ENCODE peak calls at places on chromosomes 7 and 10, in six cellular contexts. L, Y, S, I, O and M are unnamed samples.

GRCh38 chr7:116426428-116427156 is 72.9 kb upstream of the CAV2 start:
- DNase-seq in L (no peak), Y (no peak), S (no peak), I (no peak), O (no peak), M (no peak)

GRCh38 chr10:77195101-77195500 is 442.5 kb downstream of the KCNMA1 start:
- DNase-seq in L (no peak), Y (no peak), S (no peak), I (no peak), O (no peak), M (no peak)

GRCh38 chr10:93541402-93542357 is 24.8 kb upstream of the FFAR4 start:
- DNase-seq in L (peak), Y (peak), S (no peak), I (peak), O (no peak), M (peak)

GRCh38 chr7:17941171-17941490 is 837 bp upstream of the SNX13 start:
- DNase-seq in L (peak), Y (no peak), S (no peak), I (no peak), O (no peak), M (peak)

GRCh38 chr7:131893627-131894345 is 337.4 kb upstream of the PODXL start:
- DNase-seq in L (no peak), Y (no peak), S (no peak), I (no peak), O (no peak), M (no peak)

GRCh38 chr10:88091490-88092061 is 228.2 kb downstream of the PTEN start:
- DNase-seq in L (no peak), Y (no peak), S (peak), I (no peak), O (no peak), M (no peak)

GRCh38 chr10:18066947-18067346 is 73.3 kb upstream of the CACNB2 start:
- DNase-seq in L (no peak), Y (no peak), S (no peak), I (no peak), O (no peak), M (no peak)

GRCh38 chr10:94487575-94487974 is 58.0 kb upstream of the HELLS start:
- DNase-seq in L (no peak), Y (no peak), S (no peak), I (no peak), O (no peak), M (no peak)

GRCh38 chr10:77977016-77977415 is 50.5 kb upstream of the DLG5 start:
- DNase-seq in L (no peak), Y (no peak), S (no peak), I (no peak), O (no peak), M (no peak)

DNA sequence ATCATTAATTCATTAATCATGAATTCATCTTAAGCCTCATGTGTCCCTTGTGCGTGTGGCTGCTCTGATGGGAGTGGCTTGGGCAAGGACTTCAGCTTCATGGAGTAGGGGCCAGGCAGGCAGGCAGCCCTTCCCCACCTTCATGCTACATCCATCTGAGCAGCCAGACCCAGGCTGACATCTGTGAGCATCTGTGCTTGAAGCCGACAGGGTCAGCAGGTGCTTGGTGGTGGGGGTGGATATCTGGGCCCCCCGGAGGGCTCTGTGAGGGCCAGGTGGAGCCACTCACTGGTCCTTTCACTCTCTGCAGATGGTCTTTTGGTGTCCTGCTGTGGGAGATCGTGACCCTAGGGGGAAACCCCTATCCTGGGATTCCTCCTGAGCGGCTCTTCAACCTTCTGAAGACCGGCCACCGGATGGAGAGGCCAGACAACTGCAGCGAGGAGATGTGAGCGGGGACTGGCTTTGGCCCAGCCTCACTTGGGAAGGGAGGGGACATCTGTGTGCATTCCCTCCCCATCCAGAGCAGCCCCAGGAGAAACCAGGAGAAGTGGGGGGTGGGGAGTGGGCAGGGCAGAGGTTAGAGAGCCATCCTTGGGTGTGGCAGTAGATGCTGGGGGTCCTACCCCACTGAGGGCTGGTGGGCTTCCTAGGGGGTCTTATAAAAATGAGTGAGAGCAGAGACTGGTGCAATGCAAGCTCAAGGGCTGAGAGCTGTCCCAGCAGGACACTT is 14.7 kb upstream of the CSGALNACT2 start:
- DNase-seq in L (no peak), Y (no peak), S (no peak), I (no peak), O (no peak), M (no peak)
- TF ChIP-seq CREB1 in L (no peak), Y (no peak), S (no peak), I (no peak), O (no peak), M (no peak)

DNA sequence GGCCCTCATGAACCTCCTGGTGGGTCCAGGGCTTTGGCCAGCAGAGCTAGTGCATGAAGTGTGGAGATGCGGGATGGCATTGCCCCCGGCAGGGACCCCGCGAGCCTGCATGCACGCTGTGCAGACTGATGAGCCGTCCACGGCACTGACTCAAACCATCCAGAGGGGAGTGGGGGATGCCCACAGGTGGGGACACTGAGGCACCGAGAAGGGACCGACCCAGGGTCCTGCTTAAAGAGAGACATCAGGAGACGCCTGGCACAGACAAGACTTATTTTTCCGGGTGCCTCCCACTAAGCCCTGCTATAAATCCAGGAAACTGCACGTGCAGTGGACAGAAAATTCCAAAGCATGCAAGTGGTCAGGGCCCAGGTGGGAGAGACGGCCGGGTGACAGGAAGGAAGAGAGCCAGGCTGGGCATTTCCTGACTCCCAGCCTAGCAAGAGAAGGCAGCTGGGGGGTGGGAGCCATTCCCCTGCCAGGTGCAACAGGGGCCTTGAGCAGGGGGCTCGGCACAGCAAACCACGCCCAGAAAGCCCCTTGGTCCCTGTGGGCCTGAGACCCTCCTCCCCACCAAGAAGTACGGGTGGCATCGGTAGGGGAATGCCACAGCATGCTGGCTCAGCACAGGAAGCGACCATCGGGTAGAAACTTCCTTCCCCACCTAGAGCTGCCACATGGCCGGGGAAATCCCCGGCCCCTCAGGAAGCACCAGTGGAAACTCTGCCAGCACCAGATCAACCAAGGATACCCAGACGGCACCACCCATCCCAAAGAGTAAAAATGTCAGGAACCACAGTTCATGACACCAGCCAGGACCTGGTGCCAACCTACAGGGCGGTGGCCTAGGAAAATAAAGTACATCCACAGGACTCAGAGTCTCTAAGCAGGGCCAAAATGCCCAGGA is 91.5 kb downstream of the FOXL3 start:
- DNase-seq in L (no peak), Y (peak), S (no peak), I (no peak), O (no peak), M (no peak)
- TF ChIP-seq CREB1 in L (no peak), Y (no peak), S (no peak), I (no peak), O (no peak), M (no peak)

DNA sequence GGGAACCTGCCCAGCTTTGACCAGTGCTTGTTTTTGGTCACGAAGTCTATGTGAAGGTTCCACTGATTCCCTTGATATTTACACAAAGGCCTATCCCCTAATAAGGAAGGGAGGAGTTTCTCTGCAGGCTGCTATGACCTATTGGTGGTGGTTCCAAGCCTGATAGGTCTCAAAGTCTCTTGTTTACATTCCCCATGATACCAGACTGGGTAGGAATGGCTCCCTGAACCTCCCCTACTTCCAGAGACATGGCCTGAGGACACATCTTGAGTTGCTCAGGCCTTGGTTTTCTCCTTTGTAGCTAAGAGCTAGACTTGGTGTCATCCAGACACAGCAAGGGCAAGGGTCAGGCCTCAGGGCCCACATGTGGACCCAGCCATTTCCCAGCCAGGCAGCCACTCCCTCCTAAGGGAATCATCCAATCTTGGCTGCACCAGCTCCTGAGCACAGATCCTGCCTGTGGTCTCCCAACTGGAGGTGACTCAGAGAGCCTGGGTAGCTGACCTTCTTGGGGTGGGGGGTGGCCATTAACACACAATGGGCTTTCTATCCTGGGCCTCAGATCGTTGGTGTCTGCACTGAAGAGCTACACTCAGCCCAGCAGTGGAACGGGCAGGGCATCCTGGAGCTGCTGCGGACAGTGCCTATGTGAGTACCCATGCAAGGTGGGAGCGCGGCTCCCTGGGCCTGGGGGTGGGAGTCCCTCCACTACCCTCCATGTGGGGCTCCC is 51.0 kb upstream of the TRIM8 start:
- DNase-seq in L (no peak), Y (no peak), S (no peak), I (peak), O (no peak), M (peak)
- TF ChIP-seq CREB1 in L (no peak), Y (no peak), S (no peak), I (no peak), O (no peak), M (no peak)

GRCh38 chr10:104120512-104120902 is 1.5 kb upstream of the SFR1 start:
- DNase-seq in L (no peak), Y (no peak), S (no peak), I (no peak), O (no peak), M (no peak)
- TF ChIP-seq CREB1 in L (no peak), Y (no peak), S (no peak), I (no peak), O (no peak), M (no peak)

GRCh38 chr7:20440472-20441105 is 109.9 kb downstream of the ITGB8 start:
- DNase-seq in L (peak), Y (peak), S (no peak), I (peak), O (peak), M (peak)
- TF ChIP-seq CREB1 in L (no peak), Y (no peak), S (no peak), I (no peak), O (no peak), M (no peak)

DNA sequence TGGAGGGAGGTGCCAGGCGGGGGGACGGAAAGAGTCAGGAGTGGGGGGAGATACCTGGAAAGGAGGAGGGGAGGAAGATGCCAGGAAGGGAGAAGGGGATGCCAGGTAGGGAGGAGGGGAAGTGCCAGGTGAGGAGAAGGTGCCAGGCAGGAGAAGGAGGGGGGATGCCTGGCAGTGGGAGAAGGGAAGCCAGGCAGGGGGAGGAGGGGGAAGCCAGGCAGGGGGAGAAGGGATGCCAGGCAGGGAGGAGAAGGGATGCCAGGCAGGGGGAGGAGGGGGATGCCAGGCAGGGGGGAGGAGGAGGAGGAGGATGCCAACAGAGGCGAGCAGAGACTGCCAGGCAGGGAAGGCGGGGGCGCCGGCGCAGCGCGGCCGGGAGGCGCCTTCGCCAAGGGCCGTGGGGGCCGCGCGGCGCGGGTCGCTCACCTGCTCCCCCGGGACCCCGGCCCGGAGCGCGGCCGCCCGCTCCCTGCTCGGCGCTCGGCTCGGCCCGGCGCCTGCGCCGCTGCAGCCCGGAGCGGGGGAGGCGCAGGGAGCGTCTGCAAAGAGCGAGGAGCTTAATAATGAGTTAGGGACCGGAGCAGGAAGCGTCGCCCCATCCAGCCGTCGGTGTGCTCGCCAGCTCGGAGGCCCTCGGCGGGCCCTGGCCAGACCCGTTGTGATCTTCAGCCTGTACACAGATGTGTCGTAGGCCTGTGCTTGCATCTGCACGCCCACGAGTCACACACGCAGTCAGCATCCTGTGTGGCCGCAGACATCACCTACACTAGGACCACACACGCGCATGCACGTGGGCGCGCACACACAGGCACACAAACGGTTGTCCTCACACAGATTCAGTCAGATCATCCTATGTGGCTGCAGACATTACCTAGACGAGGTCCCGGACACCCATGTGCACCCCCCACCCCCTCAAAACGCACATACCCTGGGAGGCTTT is 28.4 kb upstream of the SMARCD3 start:
- DNase-seq in L (peak), Y (peak), S (no peak), I (peak), O (peak), M (peak)
- TF ChIP-seq CREB1 in L (no peak), Y (no peak), S (no peak), I (peak), O (no peak), M (no peak)